ENCODE peak calls at places on chromosome 3, in seven cellular contexts. D, W, Z, Y, I, S and X are unnamed samples. For H3K9me3 and H3K4me1, the result is how much of the 10 kb centered on the place peaks cover.

GRCh38 chr3:48845170-48845569 is 2.5 kb downstream of the PRKAR2A start:
- DNase-seq in Y (no peak), S (no peak), W (no peak), D (no peak), I (no peak), Z (no peak), X (no peak)

GRCh38 chr3:179355996-179356395 is 8.5 kb downstream of the MFN1 start:
- DNase-seq in Y (no peak), S (no peak), I (no peak), Z (no peak), D (no peak), W (no peak), X (no peak)

GRCh38 chr3:14352002-14352627 is 50.3 kb upstream of the SLC6A6 start:
- DNase-seq in W (no peak), S (no peak), Z (peak), Y (no peak), D (no peak), I (no peak), X (no peak)

GRCh38 chr3:33929813-33930212 is 131.4 kb downstream of the PDCD6IP start:
- DNase-seq in D (no peak), Z (no peak), W (no peak), S (no peak), I (no peak), Y (no peak), X (no peak)

GRCh38 chr3:120094776-120095225 is 554 bp upstream of the GSK3B start:
- DNase-seq in I (peak), D (peak), W (peak), Z (peak), S (peak), Y (peak), X (no peak)

GRCh38 chr3:12782172-12782815 is 14.2 kb upstream of the CAND2 start:
- DNase-seq in S (no peak), D (peak), W (no peak), Y (no peak), I (no peak), Z (peak), X (peak)

GRCh38 chr3:196519738-196520122 is 4.6 kb upstream of the SMCO1 start:
- DNase-seq in D (no peak), I (no peak), Y (no peak), W (no peak), Z (peak), S (no peak), X (no peak)

GRCh38 chr3:4835616-4836043 is 143.6 kb upstream of the BHLHE40 start:
- DNase-seq in Y (no peak), I (no peak), S (no peak), Z (no peak), W (no peak), D (no peak), X (no peak)

GRCh38 chr3:38634133-38634532 is 15.4 kb downstream of the SCN5A start:
- DNase-seq in Y (no peak), D (no peak), Z (peak), I (no peak), S (no peak), W (no peak), X (no peak)

GRCh38 chr3:51024121-51024520 is 349.4 kb downstream of the DOCK3 start:
- DNase-seq in Y (no peak), Z (no peak), S (no peak), I (no peak), D (no peak), W (no peak), X (no peak)

GRCh38 chr3:62293051-62293780 is 80.1 kb downstream of the FEZF2 start:
- DNase-seq in S (no peak), Z (no peak), D (no peak), Y (no peak), I (no peak), W (no peak), X (no peak)

GRCh38 chr3:38646062-38646461 is 3.4 kb downstream of the SCN5A start:
- DNase-seq in S (no peak), I (no peak), D (no peak), Z (peak), W (no peak), Y (no peak), X (no peak)

GRCh38 chr3:13548696-13549512 is at the start of gene FBLN2:
- DNase-seq in S (no peak), Z (peak), W (no peak), I (peak), D (peak), Y (no peak), X (peak)

GRCh38 chr3:128466840-128467541 is at the start of gene DNAJB8:
- DNase-seq in S (no peak), Z (no peak), Y (no peak), I (no peak), D (no peak), W (no peak), X (no peak)

GRCh38 chr3:65828706-65829105 is 210.0 kb downstream of the MAGI1 start:
- DNase-seq in W (no peak), S (no peak), D (no peak), Z (peak), I (no peak), Y (no peak), X (no peak)

GRCh38 chr3:16404349-16404895 is 109.1 kb downstream of the RFTN1 start:
- DNase-seq in I (no peak), D (no peak), W (no peak), S (no peak), Y (no peak), Z (no peak), X (no peak)

GRCh38 chr3:56758539-56758981 is 43.2 kb downstream of the ARHGEF3 start:
- DNase-seq in D (peak), W (no peak), I (no peak), Z (no peak), Y (no peak), S (no peak), X (peak)

GRCh38 chr3:66971891-66972551 is 26.1 kb upstream of the KBTBD8 start:
- DNase-seq in W (peak), D (peak), Z (peak), Y (peak), I (peak), S (peak), X (peak)

GRCh38 chr3:30353711-30354467 is 252.5 kb upstream of the TGFBR2 start:
- DNase-seq in Y (no peak), D (no peak), S (no peak), W (no peak), Z (no peak), I (no peak), X (no peak)

GRCh38 chr3:71652786-71653419 is 69.4 kb upstream of the FOXP1 start:
- DNase-seq in Z (peak), W (no peak), D (peak), I (no peak), Y (no peak), S (peak), X (no peak)

GRCh38 chr3:64575211-64575844 is 112.5 kb downstream of the ADAMTS9 start:
- DNase-seq in Z (peak), D (peak), Y (no peak), I (no peak), S (no peak), W (no peak), X (no peak)

GRCh38 chr3:20064796-20065564 is 24.7 kb downstream of the KAT2B start:
- DNase-seq in I (no peak), Z (no peak), W (no peak), S (no peak), D (no peak), Y (no peak), X (no peak)

GRCh38 chr3:95217661-95218060 is 1154.8 kb downstream of the NSUN3 start:
- DNase-seq in W (no peak), Y (no peak), I (no peak), Z (no peak), S (no peak), D (no peak), X (no peak)

GRCh38 chr3:62128028-62128427 is 245.3 kb downstream of the FEZF2 start:
- DNase-seq in Z (no peak), W (no peak), D (peak), Y (no peak), S (no peak), I (no peak), X (no peak)

GRCh38 chr3:185042357-185042756 is 110.5 kb downstream of the C3orf70 start:
- DNase-seq in S (no peak), I (no peak), Y (no peak), Z (no peak), D (no peak), W (no peak), X (no peak)

GRCh38 chr3:80999481-80999880 is 762.0 kb downstream of the GBE1 start:
- DNase-seq in Z (no peak), Y (no peak), I (no peak), W (no peak), D (no peak), S (no peak), X (no peak)

GRCh38 chr3:34077796-34078195 is 279.4 kb downstream of the PDCD6IP start:
- DNase-seq in W (no peak), S (no peak), I (no peak), D (no peak), Y (no peak), Z (no peak), X (no peak)

GRCh38 chr3:15050405-15051092 is 14.6 kb downstream of the MRPS25 start:
- DNase-seq in Y (no peak), W (no peak), D (no peak), S (no peak), I (no peak), Z (no peak), X (no peak)

GRCh38 chr3:632571-633170 is 436.1 kb downstream of the CHL1 start:
- DNase-seq in D (peak), S (no peak), I (no peak), Y (no peak), W (no peak), Z (peak), X (no peak)
- TF ChIP-seq CTCF in D (peak), S (no peak), I (no peak), Y (peak), W (no peak), Z (peak), X (peak)

DNA sequence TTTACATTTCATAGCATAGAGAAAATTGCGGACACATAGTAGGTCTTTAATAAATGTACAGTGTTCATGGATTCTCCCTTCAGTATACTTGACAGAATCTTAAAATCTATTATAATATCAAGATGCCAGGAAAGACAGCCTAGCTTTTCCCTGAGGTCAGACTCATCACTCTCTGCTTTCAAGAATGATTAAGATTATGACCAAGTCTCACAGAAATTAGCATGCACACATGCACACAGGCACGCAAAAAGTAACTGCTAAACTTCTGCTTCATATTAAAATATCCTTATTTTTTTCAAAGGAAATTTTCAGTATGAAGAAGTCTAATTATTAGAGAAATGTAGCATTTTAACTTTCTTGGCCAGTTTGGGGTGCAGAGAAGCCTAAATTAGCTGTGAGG is 493.8 kb upstream of the NECTIN3 start:
- DNase-seq in D (no peak), W (no peak), Y (no peak), S (no peak), Z (no peak), I (no peak), X (no peak)
- H3K9me3 ChIP-seq in D (under half), W (under half), Y (under half), S (under half), Z (under half), I (under half), X (under half)

DNA sequence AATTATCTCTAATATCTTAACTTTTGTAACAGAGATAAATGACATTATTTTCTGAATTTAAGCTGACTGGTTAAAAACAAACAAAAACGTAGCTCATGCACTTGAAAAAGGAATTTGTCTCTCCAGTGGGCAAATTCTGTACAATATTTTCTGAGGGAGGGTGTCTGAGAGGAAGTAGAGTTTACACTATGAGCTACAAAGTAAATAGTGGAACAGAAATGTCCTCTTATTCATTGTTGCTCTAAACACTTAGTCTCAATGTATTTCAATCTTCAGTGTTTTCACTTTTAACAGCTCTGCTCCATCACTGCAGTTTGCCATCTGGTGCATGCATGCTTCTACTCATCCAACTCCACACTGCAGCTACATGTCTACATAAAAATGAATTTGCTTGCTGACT is 817.4 kb upstream of the LMCD1 start:
- DNase-seq in D (no peak), S (no peak), I (no peak), Y (no peak), Z (no peak), W (no peak), X (no peak)
- H3K4me1 ChIP-seq in D (under half), S (under half), I (under half), Y (under half), Z (under half), W (under half), X (under half)

GRCh38 chr3:47444103-47444502 is 31.6 kb downstream of the SCAP start:
- DNase-seq in Y (no peak), S (no peak), W (no peak), Z (no peak), I (no peak), D (no peak), X (no peak)
- TF ChIP-seq CTCF in Y (no peak), S (no peak), W (no peak), Z (no peak), I (no peak), D (no peak), X (no peak)

DNA sequence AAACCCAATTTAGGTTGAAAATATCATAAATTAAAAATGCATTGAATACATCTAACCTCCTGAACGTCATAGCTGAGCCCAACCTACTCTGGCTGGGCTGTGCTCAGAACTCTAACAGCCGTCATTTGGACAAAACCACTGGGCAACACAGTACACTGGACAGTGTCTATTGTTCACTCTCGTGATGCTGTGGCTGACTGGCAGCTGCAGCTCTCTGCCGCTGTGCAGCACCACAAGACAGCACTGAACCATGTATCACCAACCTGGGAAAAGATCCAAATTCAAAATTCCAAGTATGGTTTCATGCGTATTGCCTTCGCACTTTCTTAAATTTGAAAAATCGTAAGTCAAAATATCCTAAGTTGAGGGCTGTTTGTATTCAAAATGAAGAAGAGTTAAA is 145.1 kb upstream of the CNTN4 start:
- DNase-seq in I (no peak), D (no peak), Z (no peak), W (no peak), S (no peak), Y (no peak), X (no peak)
- H3K9me3 ChIP-seq in I (under half), D (under half), Z (under half), W (under half), S (under half), Y (under half), X (under half)

GRCh38 chr3:188686319-188686718 is 485.5 kb upstream of the TPRG1 start:
- DNase-seq in D (no peak), Z (no peak), S (no peak), I (no peak), Y (no peak), W (no peak), X (no peak)
- H3K4me1 ChIP-seq in D (under half), Z (under half), S (under half), I (under half), Y (under half), W (under half), X (under half)